ENCODE peak calls at places on chromosome 17, in seven cellular contexts. One of them, this sample, is unnamed.

GRCh38 chr17:46194393-46195216 is 1.4 kb upstream of the KANSL1 start:
- DNase-seq in astrocyte of the cerebellum: no peak
- DNase-seq in fibroblast of lung: peak; percentile 80
- DNase-seq in uterus: no peak
- DNase-seq in psoas muscle: no peak
- DNase-seq in stomach: no peak
- DNase-seq in A549: peak; percentile 60
- DNase-seq in this sample: no peak

GRCh38 chr17:43326490-43327275 is 72.1 kb upstream of the ARL4D start:
- DNase-seq in astrocyte of the cerebellum: no peak
- DNase-seq in uterus: no peak
- DNase-seq in fibroblast of lung: no peak
- DNase-seq in psoas muscle: no peak
- DNase-seq in stomach: no peak
- DNase-seq in A549: no peak
- DNase-seq in this sample: no peak

GRCh38 chr17:27818311-27819170 is 18.2 kb upstream of the NOS2 start:
- DNase-seq in psoas muscle: no peak
- DNase-seq in stomach: no peak
- DNase-seq in A549: no peak
- DNase-seq in fibroblast of lung: no peak
- DNase-seq in uterus: no peak
- DNase-seq in astrocyte of the cerebellum: no peak
- DNase-seq in this sample: no peak

GRCh38 chr17:79993390-79994221 is 42.1 kb downstream of the TBC1D16 start:
- DNase-seq in stomach: peak; percentile 80
- DNase-seq in A549: peak; percentile 85
- DNase-seq in astrocyte of the cerebellum: no peak
- DNase-seq in uterus: peak; percentile 91
- DNase-seq in fibroblast of lung: peak; percentile 98
- DNase-seq in psoas muscle: peak; percentile 92
- DNase-seq in this sample: peak; percentile 57

GRCh38 chr17:1999557-2000251 is 25.4 kb downstream of the RTN4RL1 start:
- DNase-seq in astrocyte of the cerebellum: no peak
- DNase-seq in stomach: peak; percentile 81
- DNase-seq in psoas muscle: peak; percentile 82
- DNase-seq in A549: peak; percentile 50
- DNase-seq in fibroblast of lung: peak; percentile 42
- DNase-seq in uterus: no peak
- DNase-seq in this sample: no peak

GRCh38 chr17:18194394-18194793 is 10.8 kb downstream of the ALKBH5 start:
- DNase-seq in psoas muscle: no peak
- DNase-seq in stomach: no peak
- DNase-seq in astrocyte of the cerebellum: no peak
- DNase-seq in A549: no peak
- DNase-seq in uterus: no peak
- DNase-seq in fibroblast of lung: no peak
- DNase-seq in this sample: no peak

GRCh38 chr17:79461041-79461440 is 149.8 kb downstream of the RBFOX3 start:
- DNase-seq in A549: peak; percentile 58
- DNase-seq in uterus: no peak
- DNase-seq in stomach: no peak
- DNase-seq in fibroblast of lung: no peak
- DNase-seq in psoas muscle: no peak
- DNase-seq in astrocyte of the cerebellum: no peak
- DNase-seq in this sample: no peak

GRCh38 chr17:10200645-10201044 is 2.2 kb upstream of the GAS7 start:
- DNase-seq in fibroblast of lung: no peak
- DNase-seq in uterus: no peak
- DNase-seq in astrocyte of the cerebellum: no peak
- DNase-seq in stomach: no peak
- DNase-seq in A549: no peak
- DNase-seq in psoas muscle: no peak
- DNase-seq in this sample: no peak

GRCh38 chr17:18267927-18268711 is 7.7 kb downstream of the MIEF2 start:
- DNase-seq in astrocyte of the cerebellum: no peak
- DNase-seq in fibroblast of lung: no peak
- DNase-seq in uterus: no peak
- DNase-seq in A549: no peak
- DNase-seq in psoas muscle: no peak
- DNase-seq in stomach: no peak
- DNase-seq in this sample: no peak

GRCh38 chr17:61638087-61638486 is 47.1 kb upstream of the NACA2 start:
- DNase-seq in psoas muscle: no peak
- DNase-seq in A549: no peak
- DNase-seq in stomach: no peak
- DNase-seq in uterus: no peak
- DNase-seq in astrocyte of the cerebellum: no peak
- DNase-seq in fibroblast of lung: no peak
- DNase-seq in this sample: no peak

GRCh38 chr17:60075981-60076380 is 2.7 kb downstream of the HEATR6 start:
- DNase-seq in stomach: no peak
- DNase-seq in uterus: no peak
- DNase-seq in astrocyte of the cerebellum: no peak
- DNase-seq in fibroblast of lung: no peak
- DNase-seq in psoas muscle: no peak
- DNase-seq in A549: no peak
- DNase-seq in this sample: no peak
- TF ChIP-seq CTCF in stomach: no peak
- TF ChIP-seq CTCF in uterus: no peak
- TF ChIP-seq CTCF in astrocyte of the cerebellum: no peak
- TF ChIP-seq CTCF in fibroblast of lung: no peak
- TF ChIP-seq CTCF in psoas muscle: no peak
- TF ChIP-seq CTCF in A549: no peak
- TF ChIP-seq CTCF in this sample: no peak

GRCh38 chr17:57406981-57407286 is 150.6 kb downstream of the MSI2 start:
- DNase-seq in fibroblast of lung: no peak
- DNase-seq in A549: no peak
- DNase-seq in stomach: no peak
- DNase-seq in uterus: no peak
- DNase-seq in astrocyte of the cerebellum: no peak
- DNase-seq in psoas muscle: no peak
- DNase-seq in this sample: no peak
- H3K4me3 ChIP-seq in fibroblast of lung: no peak overlapping the region
- H3K4me3 ChIP-seq in A549: no peak overlapping the region
- H3K4me3 ChIP-seq in stomach: no peak overlapping the region
- H3K4me3 ChIP-seq in uterus: no peak overlapping the region
- H3K4me3 ChIP-seq in astrocyte of the cerebellum: no peak overlapping the region
- H3K4me3 ChIP-seq in psoas muscle: no peak overlapping the region
- H3K4me3 ChIP-seq in this sample: no peak overlapping the region

DNA sequence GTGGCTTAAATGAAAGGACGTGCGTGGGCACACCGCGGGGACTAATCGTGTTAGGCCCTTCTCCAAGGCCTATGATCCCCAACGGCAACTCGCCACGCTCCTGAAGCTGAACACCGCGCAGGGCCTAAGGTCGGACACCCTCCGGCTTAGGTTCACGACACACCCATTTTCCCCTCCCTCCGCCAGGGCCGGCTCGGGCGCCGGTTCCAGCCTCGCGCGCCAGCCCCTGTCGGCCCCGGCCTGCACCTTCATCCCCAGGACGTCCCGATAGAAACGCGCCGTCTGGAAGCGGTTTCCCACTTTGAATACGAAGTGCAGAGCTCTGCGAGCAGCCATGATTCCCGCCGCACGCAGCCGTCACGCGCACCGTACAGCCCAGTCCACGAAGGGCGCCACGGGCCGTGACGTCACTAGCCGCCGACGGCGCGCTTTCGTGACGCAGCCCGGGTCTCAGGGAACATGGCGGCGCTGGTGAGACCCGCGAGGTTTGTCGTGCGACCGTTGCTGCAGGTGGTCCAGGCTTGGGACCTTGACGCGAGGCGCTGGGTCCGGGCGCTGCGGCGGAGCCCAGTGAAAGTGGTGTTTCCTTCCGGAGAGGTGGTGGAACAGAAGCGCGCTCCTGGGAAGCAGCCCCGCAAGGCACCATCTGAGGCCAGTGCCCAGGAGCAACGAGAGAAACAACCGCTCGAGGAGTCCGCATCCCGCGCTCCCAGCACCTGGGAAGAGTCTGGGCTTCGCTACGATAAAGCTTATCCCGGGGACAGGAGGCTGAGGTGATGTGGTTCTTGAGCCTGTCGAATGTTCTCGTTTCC is at the start of the genes GLOD4 and MRM3:
- DNase-seq in fibroblast of lung: peak; percentile 86
- DNase-seq in psoas muscle: peak; percentile 96
- DNase-seq in A549: peak; percentile 91
- DNase-seq in stomach: peak; percentile 97
- DNase-seq in astrocyte of the cerebellum: peak; percentile 66
- DNase-seq in uterus: peak; percentile 90
- DNase-seq in this sample: no peak
- TF ChIP-seq CTCF in fibroblast of lung: no peak
- TF ChIP-seq CTCF in psoas muscle: peak; percentile 14
- TF ChIP-seq CTCF in A549: no peak
- TF ChIP-seq CTCF in stomach: no peak
- TF ChIP-seq CTCF in astrocyte of the cerebellum: no peak
- TF ChIP-seq CTCF in uterus: peak; percentile 32
- TF ChIP-seq CTCF in this sample: no peak

DNA sequence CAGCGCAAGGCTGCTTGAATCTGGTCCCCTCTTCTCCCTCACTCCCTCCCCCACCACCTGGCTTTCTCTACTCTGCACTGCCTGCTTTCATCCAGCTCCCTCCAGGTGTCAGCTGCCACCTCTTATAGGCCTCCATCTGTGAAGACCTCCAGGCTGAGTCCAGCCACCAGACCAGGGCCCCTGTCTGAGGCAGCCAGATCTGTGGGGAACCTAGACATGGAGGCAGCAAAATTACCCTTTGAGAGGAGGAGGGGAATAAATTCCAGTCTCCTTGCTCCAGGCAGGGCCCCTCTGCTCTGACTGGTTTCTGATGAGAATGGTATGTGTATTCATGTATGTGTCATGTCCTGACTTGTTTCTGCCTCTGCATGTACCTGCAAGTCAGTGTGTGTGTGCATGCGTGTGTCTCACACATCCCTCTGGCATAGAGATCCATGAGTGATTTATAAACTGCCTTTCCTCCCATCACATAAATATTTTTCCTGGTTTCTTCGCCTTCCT is 21.1 kb downstream of the MINK1 start:
- DNase-seq in psoas muscle: no peak
- DNase-seq in uterus: no peak
- DNase-seq in fibroblast of lung: no peak
- DNase-seq in astrocyte of the cerebellum: no peak
- DNase-seq in A549: peak; percentile 31
- DNase-seq in stomach: no peak
- DNase-seq in this sample: no peak
- H3K4me3 ChIP-seq in psoas muscle: no peak overlapping the region
- H3K4me3 ChIP-seq in uterus: no peak overlapping the region
- H3K4me3 ChIP-seq in fibroblast of lung: no peak overlapping the region
- H3K4me3 ChIP-seq in astrocyte of the cerebellum: no peak overlapping the region
- H3K4me3 ChIP-seq in A549: no peak overlapping the region
- H3K4me3 ChIP-seq in stomach: no peak overlapping the region
- H3K4me3 ChIP-seq in this sample: no peak overlapping the region

This sample was measured in epithelial cell of proximal tubule.